ENCODE peak calls at places on chromosomes 2 and 18, in six cellular contexts. J is progenitor cell of endocrine pancreas, E is anterior cingulate cortex, H is substantia nigra, W is neural crest cell, U is midbrain. D is an unnamed sample.

GRCh38 chr2:25977768-25978167 is 4.5 kb downstream of the KIF3C start:
- DNase-seq in J (no peak), E (no peak), H (no peak), W (no peak), U (no peak), D (no peak)

GRCh38 chr2:161796192-161796591 is 172.0 kb downstream of the SLC4A10 start:
- DNase-seq in J (no peak), E (no peak), H (peak), W (no peak), U (peak), D (no peak)

GRCh38 chr18:9961031-9961430 is 47.2 kb downstream of the VAPA start:
- DNase-seq in J (no peak), E (no peak), H (no peak), W (no peak), U (peak), D (no peak)

GRCh38 chr2:215136669-215137328 is 1.6 kb downstream of the ABCA12 start:
- DNase-seq in J (no peak), E (no peak), H (no peak), W (no peak), U (no peak), D (no peak)

GRCh38 chr18:46260016-46260878 is 156.1 kb downstream of the HAUS1 start:
- DNase-seq in J (no peak), E (no peak), H (no peak), W (no peak), U (no peak), D (no peak)

GRCh38 chr2:106575955-106576354 is 88.8 kb downstream of the CD8B2 start:
- DNase-seq in J (no peak), E (no peak), H (no peak), W (no peak), U (no peak), D (no peak)

GRCh38 chr18:33666915-33667314 is 88.9 kb downstream of the ASXL3 start:
- DNase-seq in J (no peak), E (no peak), H (no peak), W (no peak), U (no peak), D (no peak)

GRCh38 chr2:161625314-161625919 is 1.2 kb downstream of the SLC4A10 start:
- DNase-seq in J (no peak), E (peak), H (no peak), W (peak), U (peak), D (no peak)

GRCh38 chr2:207334631-207335371 is 169.1 kb upstream of the KLF7 start:
- DNase-seq in J (no peak), E (no peak), H (no peak), W (peak), U (no peak), D (no peak)

GRCh38 chr2:176567361-176567760 is 298.1 kb downstream of the MTX2 start:
- DNase-seq in J (no peak), E (no peak), H (no peak), W (no peak), U (no peak), D (no peak)

GRCh38 chr2:28393115-28393836 is 618 bp downstream of the FOSL2 start:
- DNase-seq in J (peak), E (no peak), H (no peak), W (peak), U (peak), D (peak)

GRCh38 chr2:183232161-183232865 is 108.1 kb downstream of the NUP35 start:
- DNase-seq in J (no peak), E (no peak), H (no peak), W (no peak), U (no peak), D (no peak)

GRCh38 chr18:3931542-3932112 is 481.7 kb downstream of the TGIF1 start:
- DNase-seq in J (no peak), E (no peak), H (no peak), W (no peak), U (no peak), D (no peak)

GRCh38 chr18:7904529-7904928 is 337.4 kb downstream of the PTPRM start:
- DNase-seq in J (no peak), E (no peak), H (no peak), W (no peak), U (no peak), D (no peak)

GRCh38 chr2:206983156-206983875 is 44.0 kb downstream of the CPO start:
- DNase-seq in J (no peak), E (no peak), H (no peak), W (no peak), U (peak), D (no peak)

GRCh38 chr2:112175333-112175732 is 37.1 kb downstream of the FBLN7 start:
- DNase-seq in J (no peak), E (no peak), H (no peak), W (no peak), U (no peak), D (no peak)

GRCh38 chr18:50022985-50023384 is 172.0 kb downstream of the MYO5B start:
- DNase-seq in J (no peak), E (no peak), H (no peak), W (no peak), U (no peak), D (no peak)

GRCh38 chr2:217934321-217935131 is 68.3 kb downstream of the TNS1 start:
- DNase-seq in J (no peak), E (no peak), H (no peak), W (no peak), U (peak), D (no peak)

GRCh38 chr18:55489742-55490055 is 98.3 kb downstream of the TCF4 start:
- DNase-seq in J (no peak), E (no peak), H (no peak), W (no peak), U (no peak), D (no peak)

GRCh38 chr2:59884166-59884565 is 669.3 kb downstream of the BCL11A start:
- DNase-seq in J (no peak), E (no peak), H (no peak), W (no peak), U (no peak), D (no peak)

GRCh38 chr2:55150834-55151233 is 81.3 kb downstream of the CLHC1 start:
- DNase-seq in J (no peak), E (no peak), H (no peak), W (no peak), U (no peak), D (no peak)

GRCh38 chr2:41662461-41662860 is 385.4 kb upstream of the PKDCC start:
- DNase-seq in J (no peak), E (no peak), H (no peak), W (no peak), U (no peak), D (no peak)

D was measured in activated T-helper 1 cell treated with anti-CD3 and anti-CD28 coated beads, Interleukin-2, amount 50 U/mL, for 16 hours.